ENCODE peak calls at places on chromosomes 16 and 17, in seven cellular contexts. J, V, U, B, O, C and F are unnamed samples. For H3K36me3, H3K4me1 and H3K9me3, the result is how much of the 10 kb centered on the place peaks cover.

GRCh38 chr17:82880620-82881019 is 40.8 kb upstream of the ZNF750 start:
- DNase-seq in B (no peak), U (no peak), V (no peak), O (no peak), J (no peak), C (peak), F (no peak)

GRCh38 chr17:2436516-2436915 is 35.7 kb upstream of the MNT start:
- DNase-seq in U (no peak), V (no peak), B (no peak), O (no peak), C (no peak), J (no peak), F (no peak)

GRCh38 chr17:61583660-61584264 is 7.3 kb downstream of the NACA2 start:
- DNase-seq in C (no peak), B (no peak), O (no peak), V (no peak), U (no peak), J (no peak), F (no peak)

GRCh38 chr17:2691965-2692780 is 19.4 kb downstream of the CLUH start:
- DNase-seq in U (no peak), V (no peak), B (no peak), C (no peak), J (no peak), O (peak), F (peak)

GRCh38 chr17:49850772-49851386 is 3.0 kb upstream of the TAC4 start:
- DNase-seq in J (peak), C (no peak), V (no peak), B (no peak), O (no peak), U (no peak), F (no peak)

GRCh38 chr17:62161405-62162148 is 96.5 kb upstream of the MED13 start:
- DNase-seq in U (no peak), J (no peak), V (no peak), C (no peak), B (no peak), O (no peak), F (no peak)

GRCh38 chr17:2709173-2709661 is 2.3 kb downstream of the CLUH start:
- DNase-seq in U (no peak), C (peak), B (peak), V (no peak), J (no peak), O (peak), F (peak)

GRCh38 chr16:84966150-84966447 is 45.2 kb downstream of the ZDHHC7 start:
- DNase-seq in V (no peak), J (no peak), B (no peak), O (no peak), C (no peak), U (no peak), F (no peak)

GRCh38 chr16:81121474-81121990 is 25.3 kb upstream of the GCSH start:
- DNase-seq in B (no peak), C (no peak), V (no peak), J (no peak), U (no peak), O (no peak), F (no peak)

GRCh38 chr17:64741038-64741641 is 79.0 kb upstream of the SMURF2 start:
- DNase-seq in B (peak), V (no peak), J (peak), O (no peak), C (no peak), U (no peak), F (no peak)

GRCh38 chr16:52533296-52533695 is 13.6 kb downstream of the TOX3 start:
- DNase-seq in V (no peak), B (no peak), O (no peak), C (no peak), U (no peak), J (no peak), F (no peak)

DNA sequence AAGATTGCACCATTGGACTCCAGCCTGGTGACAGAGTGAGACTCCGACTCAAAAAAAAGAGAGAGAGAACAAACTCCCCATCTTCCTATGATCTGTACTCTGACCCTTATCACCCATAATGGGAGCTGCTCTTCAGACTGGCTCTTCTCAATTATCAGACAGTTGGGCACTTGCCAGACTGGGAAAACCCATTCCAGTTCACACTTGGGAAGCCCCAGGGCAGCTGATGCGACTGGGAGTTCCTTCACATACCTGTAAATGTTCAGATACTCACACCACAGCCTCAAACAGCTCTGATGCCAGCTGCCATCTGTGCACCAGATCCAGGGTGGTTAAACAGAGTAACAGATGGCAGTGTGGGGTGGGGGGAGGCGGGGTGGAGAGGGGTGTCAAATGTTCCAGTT is 23.8 kb upstream of the TMEM101 start:
- DNase-seq in C (no peak), J (no peak), U (no peak), O (no peak), B (no peak), V (peak), F (no peak)
- H3K36me3 ChIP-seq in C (under half), J (under half), U (under half), O (under half), B (under half), V (half or more), F (under half)

GRCh38 chr17:81712468-81713003 is 452 bp downstream of the SLC25A10 start:
- DNase-seq in C (no peak), J (peak), V (peak), B (peak), O (peak), U (no peak), F (no peak)

GRCh38 chr17:81713556-81714411 is 1.7 kb downstream of the SLC25A10 start:
- DNase-seq in V (peak), C (no peak), B (peak), U (no peak), O (peak), J (no peak), F (peak)

GRCh38 chr17:81714412-81715106 is 2.5 kb downstream of the SLC25A10 start:
- DNase-seq in U (no peak), J (no peak), O (no peak), V (no peak), B (no peak), C (no peak), F (peak)

GRCh38 chr17:81711814-81712467 is at the start of gene SLC25A10:
- DNase-seq in B (peak), O (peak), U (peak), V (peak), C (peak), J (peak), F (peak)

DNA sequence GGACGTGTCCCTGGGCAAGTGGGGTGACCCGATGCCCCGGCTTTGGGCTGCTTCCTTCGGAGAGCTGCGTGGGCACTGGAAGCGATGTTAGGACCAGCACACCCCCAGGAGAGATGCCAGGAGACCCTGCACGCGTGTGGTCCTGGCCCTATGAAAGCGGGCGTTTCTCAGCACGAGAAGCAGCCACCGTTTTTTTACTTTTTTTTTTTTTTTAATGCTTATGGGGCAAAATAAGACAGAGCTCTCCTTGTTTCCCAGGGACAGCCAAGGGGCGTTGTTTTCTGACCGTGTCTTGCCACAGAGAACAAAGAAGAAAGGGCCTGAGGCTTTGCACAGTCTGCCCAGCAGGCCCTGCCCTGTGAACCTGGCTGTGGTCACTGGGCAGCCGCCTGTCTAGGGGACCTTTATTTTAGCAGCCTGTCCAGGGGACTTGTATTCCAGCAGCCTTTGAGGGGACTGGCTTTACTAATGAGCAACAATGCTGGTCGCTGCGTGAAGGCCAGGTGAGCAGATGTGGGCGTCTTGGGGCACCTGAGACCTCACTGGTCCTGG is 996 bp downstream of the SLC25A10 start:
- DNase-seq in B (no peak), C (no peak), U (no peak), J (peak), O (no peak), V (peak), F (peak)
- H3K4me1 ChIP-seq in B (under half), C (under half), U (under half), J (under half), O (under half), V (under half), F (under half)

GRCh38 chr16:16973726-16974125 is 497.0 kb downstream of the XYLT1 start:
- DNase-seq in V (no peak), C (no peak), B (no peak), J (no peak), U (no peak), O (no peak), F (no peak)
- H3K9me3 ChIP-seq in V (under half), C (under half), B (under half), J (under half), U (under half), O (under half), F (under half)

DNA sequence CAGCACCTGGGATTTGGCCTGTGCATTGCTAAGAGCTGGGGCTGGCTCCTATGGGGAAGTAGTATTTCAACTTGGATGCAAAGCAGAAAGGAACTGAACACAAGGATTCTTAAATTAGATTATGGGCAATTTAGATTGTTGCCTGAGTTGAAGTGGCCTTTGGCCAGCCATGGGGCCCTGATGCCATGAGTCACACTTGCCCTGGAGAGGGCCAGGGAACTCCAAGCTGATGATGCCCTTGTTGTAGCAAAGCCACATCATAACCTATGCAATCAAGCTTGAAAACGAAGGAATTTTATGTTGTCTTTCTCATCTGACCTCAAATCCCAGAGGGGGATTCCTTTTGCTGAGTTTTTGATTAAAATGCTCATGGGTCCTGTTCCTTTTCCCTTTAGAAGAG is 3.9 kb upstream of the SPATA32 start:
- DNase-seq in U (no peak), J (peak), B (no peak), V (no peak), O (peak), C (no peak), F (no peak)
- H3K36me3 ChIP-seq in U (half or more), J (under half), B (half or more), V (half or more), O (under half), C (half or more), F (under half)